ENCODE peak calls at places on chromosomes 16 and 17, in five cellular contexts. T is OCI-LY7, W is Peyer's patch, Z is fibroblast of lung, Q is stomach. O is an unnamed sample. For H3K36me3, the result is how much of the 10 kb centered on the place peaks cover.

GRCh38 chr17:45339646-45340605 is 23.1 kb upstream of the MAP3K14 start:
- DNase-seq in T (no peak), W (no peak), Z (no peak), Q (no peak), O (no peak)

GRCh38 chr17:55266051-55266957 is 1.5 kb downstream of the HLF start:
- DNase-seq in T (no peak), W (no peak), Z (no peak), Q (no peak), O (peak)

GRCh38 chr16:50279142-50279865 is 13.0 kb downstream of the ADCY7 start:
- DNase-seq in T (no peak), W (peak), Z (no peak), Q (peak), O (peak)

GRCh38 chr17:801660-802059 is 19.5 kb downstream of the MRM3 start:
- DNase-seq in T (no peak), W (no peak), Z (no peak), Q (no peak), O (no peak)

GRCh38 chr16:79848739-79849518 is 248.4 kb upstream of the MAF start:
- DNase-seq in T (no peak), W (no peak), Z (no peak), Q (no peak), O (no peak)

GRCh38 chr17:29996458-29996857 is 55.0 kb downstream of the EFCAB5 start:
- DNase-seq in T (no peak), W (no peak), Z (no peak), Q (no peak), O (no peak)

GRCh38 chr16:56950881-56951771 is 10.6 kb upstream of the CETP start:
- DNase-seq in T (peak), W (peak), Z (no peak), Q (peak), O (peak)

GRCh38 chr17:40922239-40922638 is 15.2 kb downstream of the KRT23 start:
- DNase-seq in T (no peak), W (no peak), Z (peak), Q (peak), O (no peak)

GRCh38 chr16:85238233-85238647 is 126.0 kb upstream of the CIBAR2 start:
- DNase-seq in T (no peak), W (peak), Z (peak), Q (peak), O (peak)
- H3K4me3 ChIP-seq in T (no peak), W (no peak), Z (no peak), Q (no peak), O (no peak)

GRCh38 chr17:64750891-64751677 is 89.0 kb upstream of the SMURF2 start:
- DNase-seq in T (no peak), W (no peak), Z (no peak), Q (no peak), O (no peak)
- H3K36me3 ChIP-seq in T (under half), W (under half), Z (under half), Q (half or more), O (under half)

GRCh38 chr16:24409045-24409444 is 130.3 kb upstream of the RBBP6 start:
- DNase-seq in T (peak), W (no peak), Z (no peak), Q (no peak), O (no peak)
- TF ChIP-seq CTCF in T (peak), W (no peak), Z (no peak), Q (no peak), O (no peak)

DNA sequence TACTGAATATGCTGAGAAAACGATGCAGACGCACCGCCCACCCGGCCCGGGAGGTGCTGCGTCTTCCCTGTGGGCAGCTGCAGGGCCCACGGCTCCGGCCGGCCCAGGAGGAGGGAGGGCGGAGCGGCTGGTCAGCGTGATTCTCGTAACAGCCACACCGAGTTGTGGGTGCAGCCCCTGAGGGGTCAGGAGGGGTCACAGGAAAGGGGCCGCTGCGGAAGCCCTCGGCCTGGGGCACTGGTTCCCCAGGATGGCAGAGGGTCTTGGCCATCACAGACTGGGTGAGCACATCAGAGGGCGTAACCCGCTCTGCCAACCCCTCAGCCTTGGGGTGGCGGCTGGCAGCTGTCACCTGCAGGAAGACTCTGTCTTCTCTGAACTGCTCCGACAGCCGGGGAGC is 87.6 kb upstream of the CHMP6 start:
- DNase-seq in T (no peak), W (no peak), Z (no peak), Q (no peak), O (no peak)
- H3K4me3 ChIP-seq in T (no peak), W (no peak), Z (no peak), Q (no peak), O (no peak)

DNA sequence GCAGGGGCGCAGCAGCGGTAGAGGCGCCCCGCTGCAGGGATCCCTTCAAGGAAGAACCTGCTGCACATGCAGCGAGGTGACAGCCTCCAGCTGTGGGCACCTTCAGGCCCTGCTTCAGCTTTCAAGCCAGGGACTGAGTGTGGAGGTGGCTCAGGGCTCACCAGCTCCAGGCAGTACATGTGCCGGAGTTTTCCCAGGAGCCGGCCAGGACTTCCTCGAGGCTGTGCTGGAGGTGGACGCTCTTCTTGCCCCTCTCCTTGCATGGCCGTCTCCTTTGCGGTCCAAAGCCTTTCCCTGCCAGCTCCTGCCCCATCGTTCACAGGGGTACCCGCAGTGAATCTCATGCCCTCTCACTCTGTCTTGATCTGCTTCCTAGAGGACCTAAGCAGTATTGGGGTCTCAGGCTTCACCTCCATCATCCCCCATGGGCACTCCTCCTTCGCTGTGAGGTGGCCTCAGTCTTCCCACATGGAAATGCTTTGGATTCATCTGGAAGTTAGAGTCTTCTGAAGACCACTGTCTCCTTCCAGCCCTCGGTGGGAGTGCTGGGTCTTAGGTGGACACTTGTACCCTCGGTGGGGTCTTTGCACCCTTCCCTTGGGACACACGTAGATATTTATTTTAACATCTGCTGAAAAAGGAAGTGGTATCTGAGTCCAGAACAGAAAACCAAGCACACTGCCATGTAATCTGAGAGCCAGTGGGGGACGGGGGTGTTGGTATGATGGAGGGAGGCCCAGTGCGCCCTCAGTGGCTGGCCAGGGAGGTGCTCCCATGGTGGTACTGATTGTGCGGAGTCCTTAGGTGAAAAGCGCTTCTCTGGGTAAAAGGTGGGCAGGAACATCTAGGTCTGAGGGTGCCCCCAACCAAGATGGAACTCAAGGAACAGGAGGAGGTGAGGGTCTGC is 7.0 kb downstream of the XYLT2 start:
- DNase-seq in T (no peak), W (no peak), Z (no peak), Q (no peak), O (no peak)
- H3K36me3 ChIP-seq in T (under half), W (under half), Z (under half), Q (half or more), O (under half)

GRCh38 chr16:1090620-1091587 is 5.1 kb downstream of the C1QTNF8 start:
- DNase-seq in T (no peak), W (no peak), Z (no peak), Q (no peak), O (no peak)

GRCh38 chr16:1091992-1092552 is 4.0 kb downstream of the C1QTNF8 start:
- DNase-seq in T (no peak), W (no peak), Z (no peak), Q (no peak), O (no peak)

GRCh38 chr16:1089822-1090619 is 6.0 kb downstream of the C1QTNF8 start:
- DNase-seq in T (no peak), W (no peak), Z (no peak), Q (peak), O (peak)

GRCh38 chr16:1088295-1089170 is 7.5 kb downstream of the C1QTNF8 start:
- DNase-seq in T (no peak), W (no peak), Z (no peak), Q (peak), O (no peak)

DNA sequence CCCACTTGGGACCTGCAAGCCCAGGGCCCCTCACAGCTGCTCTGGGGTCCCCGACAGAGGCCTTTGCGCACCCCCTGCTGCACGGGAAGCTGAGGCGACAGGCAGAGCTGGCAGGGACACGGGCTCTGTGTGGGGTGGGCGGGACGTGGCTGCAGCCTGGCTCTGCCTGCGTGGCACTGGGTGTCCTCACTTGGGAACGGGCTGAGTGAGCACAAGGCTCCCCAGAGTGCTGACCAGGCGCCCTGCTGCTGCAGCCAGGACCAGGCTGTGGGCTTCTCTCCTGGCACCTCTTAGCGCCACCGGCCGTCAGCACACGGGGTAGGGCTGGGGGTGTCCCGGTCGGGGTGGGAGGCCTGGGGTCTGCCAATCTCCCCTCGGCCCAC is 6.6 kb downstream of the C1QTNF8 start:
- DNase-seq in T (no peak), W (no peak), Z (no peak), Q (no peak), O (no peak)
- TF ChIP-seq CTCF in T (no peak), W (no peak), Z (no peak), Q (no peak), O (no peak)

DNA sequence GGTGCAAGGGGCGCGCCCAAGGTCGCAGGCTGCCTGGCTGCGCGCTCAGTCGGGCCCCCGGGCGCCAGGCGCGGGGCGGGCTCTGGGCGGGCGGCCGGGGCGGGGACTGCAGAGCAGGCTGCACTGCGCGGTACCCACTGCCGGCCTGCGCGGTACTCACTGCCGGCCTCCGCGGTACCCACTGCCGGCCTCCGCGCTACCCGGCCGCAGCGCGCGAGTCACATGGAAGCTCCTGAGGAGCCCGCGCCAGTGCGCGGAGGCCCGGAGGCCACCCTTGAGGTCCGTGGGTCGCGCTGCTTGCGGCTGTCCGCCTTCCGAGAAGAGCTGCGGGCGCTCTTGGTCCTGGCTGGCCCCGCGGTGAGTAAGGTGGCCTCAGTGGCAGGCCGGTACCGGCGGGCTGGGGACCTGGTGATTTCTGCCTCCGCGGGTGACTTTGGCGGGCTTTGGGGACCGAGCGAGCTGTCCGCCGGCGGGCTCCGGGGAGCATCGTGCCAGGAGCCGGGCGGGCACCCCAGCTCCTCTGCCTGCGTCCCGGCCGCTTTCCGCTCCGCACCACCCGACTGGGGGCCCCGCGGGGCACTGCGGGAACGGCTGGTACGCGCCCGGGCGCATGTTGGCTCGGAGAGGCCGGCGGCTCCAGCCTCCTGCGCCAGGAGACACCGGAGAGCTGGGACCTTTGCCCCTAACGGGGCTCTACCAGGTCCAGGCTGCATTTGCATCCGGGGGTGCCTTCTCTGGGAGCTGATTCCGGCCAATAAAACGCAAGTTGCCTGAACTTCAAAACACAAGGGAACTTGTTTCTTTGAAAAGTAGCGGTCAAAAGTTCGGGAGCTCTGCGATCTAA is at the start of gene SLC47A1:
- DNase-seq in T (no peak), W (no peak), Z (no peak), Q (no peak), O (no peak)
- H3K4me3 ChIP-seq in T (no peak), W (peak), Z (peak), Q (peak), O (no peak)